ENCODE peak calls at places on chromosomes 13 and 19, in ten cellular contexts. L is effector memory CD4-positive, alpha-beta T cell; H is cardiac muscle cell; B is suprapubic skin; S is heart left ventricle; C is neuronal stem cell; T is caudate nucleus; Z is thoracic aorta; U is RWPE1; K is pancreas. Y is an unnamed sample.

GRCh38 chr13:48125794-48126228 is 30.9 kb upstream of the MED4 start:
- DNase-seq in L (no peak), H (peak), B (no peak), S (peak), C (no peak), T (no peak), Z (no peak), U (no peak), K (no peak), Y (no peak)

GRCh38 chr13:46683879-46684278 is 113.1 kb downstream of the ESD start:
- DNase-seq in L (no peak), H (no peak), B (no peak), S (no peak), C (no peak), T (no peak), Z (no peak), U (no peak), K (no peak), Y (no peak)

GRCh38 chr13:50884270-50884669 is 25.3 kb upstream of the RNASEH2B start:
- DNase-seq in L (no peak), H (no peak), B (no peak), S (no peak), C (no peak), T (no peak), Z (no peak), U (no peak), K (no peak), Y (no peak)

GRCh38 chr13:25966086-25966485 is 85.7 kb downstream of the SHISA2 start:
- DNase-seq in L (no peak), H (no peak), B (no peak), S (no peak), C (no peak), T (no peak), Z (no peak), U (no peak), K (no peak), Y (no peak)

GRCh38 chr13:109436055-109436622 is 350.2 kb downstream of the IRS2 start:
- DNase-seq in L (no peak), H (no peak), B (no peak), S (no peak), C (no peak), T (no peak), Z (no peak), U (peak), K (no peak), Y (no peak)

GRCh38 chr19:2201473-2202148 is 34.5 kb downstream of the PLEKHJ1 start:
- DNase-seq in L (no peak), H (no peak), B (no peak), S (no peak), C (no peak), T (no peak), Z (no peak), U (peak), K (no peak), Y (no peak)

GRCh38 chr19:2253106-2254051 is 2.8 kb downstream of the JSRP1 start:
- DNase-seq in L (no peak), H (peak), B (no peak), S (no peak), C (no peak), T (no peak), Z (no peak), U (no peak), K (no peak), Y (no peak)

GRCh38 chr13:66775196-66775595 is 454.9 kb downstream of the PCDH9 start:
- DNase-seq in L (no peak), H (no peak), B (no peak), S (no peak), C (no peak), T (no peak), Z (no peak), U (no peak), K (no peak), Y (no peak)

GRCh38 chr19:31348416-31349159 is 648 bp downstream of the TSHZ3 start:
- DNase-seq in L (no peak), H (peak), B (peak), S (peak), C (no peak), T (no peak), Z (no peak), U (no peak), K (peak), Y (no peak)

GRCh38 chr19:32809254-32809653 is 60.3 kb downstream of the SLC7A9 start:
- DNase-seq in L (no peak), H (no peak), B (no peak), S (peak), C (no peak), T (no peak), Z (no peak), U (no peak), K (no peak), Y (no peak)

GRCh38 chr13:20424959-20425358 is 100.7 kb downstream of the CRYL1 start:
- DNase-seq in L (no peak), H (no peak), B (no peak), S (no peak), C (no peak), T (no peak), Z (no peak), U (no peak), K (no peak), Y (no peak)

GRCh38 chr19:29873024-29873800 is 61.4 kb downstream of the CCNE1 start:
- DNase-seq in L (peak), H (peak), B (peak), S (peak), C (peak), T (no peak), Z (no peak), U (peak), K (peak), Y (no peak)

GRCh38 chr19:6753178-6754031 is 13.8 kb downstream of the SH2D3A start:
- DNase-seq in L (peak), H (peak), B (peak), S (peak), C (peak), T (no peak), Z (no peak), U (peak), K (peak), Y (peak)

GRCh38 chr19:51740356-51740755 is 11.3 kb downstream of the FPR1 start:
- DNase-seq in L (no peak), H (no peak), B (no peak), S (no peak), C (no peak), T (no peak), Z (no peak), U (no peak), K (no peak), Y (no peak)

GRCh38 chr13:32443111-32443510 is 15.2 kb upstream of the N4BP2L1 start:
- DNase-seq in L (no peak), H (peak), B (no peak), S (no peak), C (no peak), T (no peak), Z (no peak), U (no peak), K (no peak), Y (no peak)

GRCh38 chr13:91247768-91248167 is 99.7 kb upstream of the MIR17HG start:
- DNase-seq in L (no peak), H (no peak), B (no peak), S (no peak), C (peak), T (no peak), Z (no peak), U (peak), K (no peak), Y (no peak)

GRCh38 chr13:94612050-94612449 is 10.4 kb downstream of the GPR180 start:
- DNase-seq in L (no peak), H (no peak), B (no peak), S (no peak), C (no peak), T (no peak), Z (no peak), U (no peak), K (no peak), Y (no peak)

GRCh38 chr19:13401388-13401787 is 104.9 kb downstream of the CACNA1A start:
- DNase-seq in L (no peak), H (no peak), B (no peak), S (no peak), C (no peak), T (no peak), Z (no peak), U (peak), K (no peak), Y (no peak)

GRCh38 chr19:18650468-18651001 is 13.7 kb downstream of the KLHL26 start:
- DNase-seq in L (no peak), H (no peak), B (peak), S (peak), C (no peak), T (no peak), Z (peak), U (no peak), K (peak), Y (peak)
- H3K27ac ChIP-seq in L (no peak), H (peak), B (peak), S (peak), C (peak), T (peak), Z (peak), U (peak), K (peak), Y (peak)

GRCh38 chr13:30408319-30409101 is 13.8 kb upstream of the UBE2L5 start:
- DNase-seq in L (peak), H (peak), B (peak), S (peak), C (peak), T (peak), Z (peak), U (peak), K (peak), Y (peak)
- H3K27ac ChIP-seq in L (peak), H (no peak), B (peak), S (peak), C (no peak), T (peak), Z (peak), U (peak), K (peak), Y (peak)

GRCh38 chr19:45645068-45645630 is 6.0 kb upstream of the EML2 start:
- DNase-seq in L (no peak), H (no peak), B (no peak), S (no peak), C (no peak), T (peak), Z (no peak), U (no peak), K (no peak), Y (no peak)

GRCh38 chr19:45641274-45642105 is 2.3 kb upstream of the EML2 start:
- DNase-seq in L (peak), H (peak), B (peak), S (peak), C (peak), T (no peak), Z (no peak), U (peak), K (peak), Y (peak)

GRCh38 chr19:45640849-45641273 is 1.7 kb upstream of the EML2 start:
- DNase-seq in L (no peak), H (peak), B (peak), S (no peak), C (no peak), T (no peak), Z (no peak), U (peak), K (no peak), Y (no peak)

GRCh38 chr19:45643927-45644771 is 5.0 kb upstream of the EML2 start:
- DNase-seq in L (no peak), H (no peak), B (no peak), S (no peak), C (no peak), T (no peak), Z (no peak), U (no peak), K (no peak), Y (no peak)

DNA sequence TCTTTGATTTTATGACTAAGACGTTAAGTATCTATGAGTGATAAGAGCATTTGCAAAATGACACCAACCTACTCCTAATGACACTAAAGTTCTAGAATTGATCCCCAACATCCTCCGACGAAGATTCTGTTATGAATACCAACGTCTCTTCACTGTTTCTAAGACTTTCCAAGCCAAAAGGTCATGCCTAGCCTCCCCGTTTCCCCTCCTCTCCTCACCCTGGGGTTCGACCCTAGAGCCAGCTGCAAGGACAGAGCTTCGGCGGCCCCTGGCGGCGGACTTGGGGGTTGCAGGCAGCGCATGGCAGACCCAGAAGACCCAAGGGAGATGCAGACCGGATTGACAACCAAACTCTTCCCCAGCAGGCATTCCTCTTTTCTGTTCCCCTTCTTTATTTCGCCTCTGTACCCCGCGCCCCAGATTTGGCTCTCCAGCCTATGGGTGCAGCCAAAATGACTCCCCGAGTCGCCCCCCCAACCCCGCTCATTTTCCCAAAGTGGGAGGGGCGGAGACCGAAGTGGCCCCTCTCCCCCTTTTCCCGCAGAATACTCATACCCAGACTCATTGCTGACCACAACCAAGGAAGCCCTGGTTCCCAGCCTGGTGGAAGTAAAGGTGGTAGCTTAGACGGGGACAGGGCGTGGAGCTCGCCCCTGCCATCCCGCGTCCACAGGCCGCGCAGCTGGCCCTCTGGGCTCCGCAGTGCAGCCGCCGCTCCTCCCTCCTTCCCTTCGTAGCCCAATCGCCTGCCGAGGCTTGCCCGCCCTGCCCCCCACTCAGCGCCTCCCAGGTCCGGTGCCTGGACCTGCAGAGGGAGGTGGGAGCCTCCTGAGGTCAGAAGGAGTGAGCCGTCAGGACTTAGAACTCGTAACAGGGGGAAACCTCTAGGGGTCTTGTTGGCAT is 4.1 kb upstream of the EML2 start:
- DNase-seq in L (peak), H (peak), B (peak), S (peak), C (peak), T (peak), Z (no peak), U (peak), K (peak), Y (peak)
- H3K27ac ChIP-seq in L (peak), H (no peak), B (no peak), S (peak), C (no peak), T (peak), Z (no peak), U (peak), K (peak), Y (no peak)

GRCh38 chr19:50198431-50199253 is 4.8 kb upstream of the MYH14 start:
- DNase-seq in L (no peak), H (no peak), B (no peak), S (peak), C (no peak), T (no peak), Z (no peak), U (no peak), K (no peak), Y (no peak)

GRCh38 chr19:50199254-50199545 is 4.2 kb upstream of the MYH14 start:
- DNase-seq in L (no peak), H (no peak), B (no peak), S (peak), C (no peak), T (no peak), Z (no peak), U (no peak), K (peak), Y (no peak)

GRCh38 chr19:50195224-50195623 is 8.2 kb upstream of the MYH14 start:
- DNase-seq in L (no peak), H (no peak), B (no peak), S (no peak), C (no peak), T (no peak), Z (no peak), U (no peak), K (no peak), Y (no peak)

GRCh38 chr19:50196322-50196932 is 7.0 kb upstream of the MYH14 start:
- DNase-seq in L (no peak), H (no peak), B (no peak), S (no peak), C (no peak), T (no peak), Z (no peak), U (no peak), K (no peak), Y (no peak)

GRCh38 chr19:50197348-50197747 is 6.1 kb upstream of the MYH14 start:
- DNase-seq in L (no peak), H (no peak), B (no peak), S (no peak), C (no peak), T (no peak), Z (no peak), U (no peak), K (no peak), Y (no peak)
- H3K27ac ChIP-seq in L (no peak), H (no peak), B (no peak), S (no peak), C (no peak), T (no peak), Z (no peak), U (no peak), K (no peak), Y (no peak)

DNA sequence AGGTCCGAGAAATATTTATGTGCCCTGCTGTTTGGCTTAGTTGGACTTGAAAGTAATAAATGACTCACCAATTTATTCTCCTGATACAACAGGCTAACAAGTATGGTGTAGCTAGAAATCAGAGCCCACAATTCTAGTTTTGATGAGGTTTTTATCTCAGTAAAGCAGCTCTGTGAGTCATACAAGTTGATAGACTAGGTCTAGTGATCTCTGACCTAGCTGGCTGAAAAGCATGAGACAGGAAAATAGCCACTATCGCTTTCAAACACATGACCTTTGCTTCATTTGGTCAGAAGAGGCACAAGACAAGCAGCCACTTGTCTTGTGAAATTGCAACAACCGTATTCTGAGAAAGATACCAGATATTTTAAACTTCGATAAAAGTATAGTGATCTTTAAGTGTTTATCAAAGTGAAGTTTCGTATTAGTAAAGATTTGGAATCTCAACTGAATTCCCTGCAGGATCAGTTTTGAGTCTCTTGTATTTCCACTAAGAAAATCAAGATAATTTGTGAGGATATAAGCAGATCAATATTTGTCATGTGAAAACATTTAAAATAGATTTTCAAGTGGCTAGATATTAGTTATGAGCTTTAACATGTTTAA is 126.7 kb downstream of the MAB21L1 start:
- DNase-seq in L (no peak), H (peak), B (no peak), S (no peak), C (no peak), T (no peak), Z (no peak), U (peak), K (no peak), Y (no peak)
- H3K27ac ChIP-seq in L (no peak), H (no peak), B (no peak), S (peak), C (no peak), T (no peak), Z (no peak), U (no peak), K (no peak), Y (no peak)